ENCODE peak calls at places on chromosomes 5 and 9, in nine cellular contexts. H is IMR-90, W is psoas muscle, O is pancreas, S is body of pancreas, G is fibroblast of pulmonary artery, N is AG10803, B is HFFc6, I is right lobe of liver. J is an unnamed sample.

GRCh38 chr5:14824490-14824889 is 47.1 kb downstream of the ANKH start:
- DNase-seq in H (no peak), W (no peak), O (no peak), S (no peak), G (no peak), N (no peak), B (no peak), I (peak; percentile 57), J (no peak)

GRCh38 chr5:176170084-176170483 is 68.1 kb upstream of the SIMC1 start:
- DNase-seq in H (no peak), W (no peak), O (no peak), S (no peak), G (no peak), N (no peak), B (no peak), I (no peak), J (no peak)

GRCh38 chr9:136949817-136950655 is 2.0 kb upstream of the LCN12 start:
- DNase-seq in H (peak; percentile 73), W (peak; percentile 96), O (peak; percentile 97), S (peak; percentile 97), G (peak; percentile 78), N (peak; percentile 63), B (peak; percentile 70), I (peak; percentile 99), J (peak; percentile 92)

GRCh38 chr5:59164041-59164830 is 581.4 kb downstream of the RAB3C start:
- DNase-seq in H (peak; percentile 86), W (no peak), O (no peak), S (no peak), G (no peak), N (peak; percentile 78), B (peak; percentile 33), I (no peak), J (peak; percentile 50)

GRCh38 chr9:114387678-114388431 is at the start of gene AKNA:
- DNase-seq in H (peak; percentile 79), W (peak; percentile 85), O (no peak), S (peak; percentile 51), G (peak; percentile 79), N (peak; percentile 78), B (peak; percentile 69), I (peak; percentile 70), J (peak; percentile 74)

GRCh38 chr9:14627513-14627912 is 65.7 kb downstream of the ZDHHC21 start:
- DNase-seq in H (no peak), W (no peak), O (no peak), S (no peak), G (no peak), N (no peak), B (no peak), I (no peak), J (no peak)

GRCh38 chr5:96885518-96886338 is 9.4 kb downstream of the ERAP2 start:
- DNase-seq in H (no peak), W (no peak), O (no peak), S (no peak), G (no peak), N (no peak), B (no peak), I (no peak), J (no peak)

GRCh38 chr9:101119206-101119819 is 90.8 kb downstream of the PLPPR1 start:
- DNase-seq in H (no peak), W (peak; percentile 30), O (peak; percentile 26), S (peak; percentile 68), G (peak; percentile 18), N (peak; percentile 6), B (no peak), I (peak; percentile 78), J (peak; percentile 0)

GRCh38 chr9:11417782-11418181 is 805.0 kb upstream of the PTPRD start:
- DNase-seq in H (no peak), W (no peak), O (no peak), S (no peak), G (no peak), N (no peak), B (no peak), I (no peak), J (no peak)

GRCh38 chr5:9230355-9230754 is 315.5 kb downstream of the SEMA5A start:
- DNase-seq in H (no peak), W (no peak), O (no peak), S (no peak), G (no peak), N (peak; percentile 16), B (no peak), I (no peak), J (peak; percentile 66)

GRCh38 chr9:122562134-122562760 is 9.3 kb downstream of the OR1N2 start:
- DNase-seq in H (no peak), W (no peak), O (no peak), S (no peak), G (no peak), N (no peak), B (no peak), I (no peak), J (no peak)

GRCh38 chr5:176663566-176663965 is 16.3 kb downstream of the TSPAN17 start:
- DNase-seq in H (no peak), W (no peak), O (no peak), S (no peak), G (no peak), N (no peak), B (no peak), I (no peak), J (no peak)

GRCh38 chr9:127305450-127306226 is 41.1 kb downstream of the GARNL3 start:
- DNase-seq in H (no peak), W (no peak), O (no peak), S (no peak), G (no peak), N (no peak), B (no peak), I (no peak), J (no peak)

GRCh38 chr5:167940911-167941310 is 350.5 kb upstream of the WWC1 start:
- DNase-seq in H (peak; percentile 44), W (no peak), O (no peak), S (no peak), G (no peak), N (peak; percentile 81), B (no peak), I (no peak), J (no peak)

GRCh38 chr9:75803130-75803529 is 87.3 kb upstream of the PCSK5 start:
- DNase-seq in H (no peak), W (no peak), O (no peak), S (no peak), G (peak; percentile 48), N (peak; percentile 52), B (peak; percentile 1), I (no peak), J (peak; percentile 57)

GRCh38 chr5:65861830-65862241 is 64.5 kb upstream of the ERBIN start:
- DNase-seq in H (peak; percentile 92), W (no peak), O (no peak), S (no peak), G (peak; percentile 80), N (peak; percentile 99), B (peak; percentile 100), I (no peak), J (peak; percentile 88)

GRCh38 chr5:119795768-119796167 is 166.4 kb downstream of the FAM170A start:
- DNase-seq in H (no peak), W (no peak), O (no peak), S (no peak), G (no peak), N (no peak), B (no peak), I (no peak), J (peak; percentile 39)

GRCh38 chr9:27184556-27185351 is 75.7 kb downstream of the TEK start:
- DNase-seq in H (no peak), W (no peak), O (no peak), S (peak; percentile 57), G (peak; percentile 55), N (peak; percentile 23), B (peak; percentile 66), I (no peak), J (no peak)

GRCh38 chr9:113558632-113559502 is 95.3 kb downstream of the RGS3 start:
- DNase-seq in H (peak; percentile 82), W (peak; percentile 83), O (peak; percentile 96), S (peak; percentile 98), G (peak; percentile 93), N (peak; percentile 69), B (peak; percentile 53), I (peak; percentile 89), J (peak; percentile 88)

DNA sequence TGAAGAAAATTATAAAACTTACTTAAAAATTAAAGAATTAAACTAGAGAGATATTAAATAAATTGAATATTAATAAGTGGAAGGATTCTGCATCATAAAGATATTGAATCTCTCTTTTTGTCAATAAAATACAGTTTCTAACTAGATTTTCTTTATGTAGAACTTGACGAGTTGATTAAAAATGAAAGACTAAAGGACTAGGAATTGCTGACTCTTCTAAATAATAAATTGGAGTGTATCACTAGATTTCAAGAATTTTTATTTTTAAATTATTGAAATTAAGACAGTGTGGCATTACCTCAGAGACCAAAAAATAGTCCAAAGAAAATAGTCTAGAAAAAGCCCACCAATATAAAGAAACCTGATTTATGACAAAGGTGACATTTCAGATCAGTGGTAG is 492.4 kb downstream of the CETN3 start:
- DNase-seq in H (no peak), W (no peak), O (no peak), S (no peak), G (no peak), N (no peak), B (no peak), I (no peak), J (no peak)
- TF ChIP-seq CTCF in H (no peak), W (no peak), O (no peak), S (no peak), G (no peak), N (no peak), B (no peak), I (no peak), J (no peak)

GRCh38 chr9:124214116-124214515 is 43.6 kb upstream of the NEK6 start:
- DNase-seq in H (no peak), W (no peak), O (no peak), S (no peak), G (no peak), N (no peak), B (no peak), I (peak; percentile 42), J (no peak)
- TF ChIP-seq CTCF in H (no peak), W (no peak), O (no peak), S (no peak), G (no peak), N (no peak), B (no peak), I (no peak), J (no peak)

GRCh38 chr5:122394313-122394712 is 82.3 kb downstream of the SNCAIP start:
- DNase-seq in H (peak; percentile 71), W (no peak), O (no peak), S (no peak), G (no peak), N (no peak), B (no peak), I (no peak), J (no peak)
- TF ChIP-seq CTCF in H (no peak), W (no peak), O (no peak), S (no peak), G (no peak), N (no peak), B (no peak), I (no peak), J (no peak)

DNA sequence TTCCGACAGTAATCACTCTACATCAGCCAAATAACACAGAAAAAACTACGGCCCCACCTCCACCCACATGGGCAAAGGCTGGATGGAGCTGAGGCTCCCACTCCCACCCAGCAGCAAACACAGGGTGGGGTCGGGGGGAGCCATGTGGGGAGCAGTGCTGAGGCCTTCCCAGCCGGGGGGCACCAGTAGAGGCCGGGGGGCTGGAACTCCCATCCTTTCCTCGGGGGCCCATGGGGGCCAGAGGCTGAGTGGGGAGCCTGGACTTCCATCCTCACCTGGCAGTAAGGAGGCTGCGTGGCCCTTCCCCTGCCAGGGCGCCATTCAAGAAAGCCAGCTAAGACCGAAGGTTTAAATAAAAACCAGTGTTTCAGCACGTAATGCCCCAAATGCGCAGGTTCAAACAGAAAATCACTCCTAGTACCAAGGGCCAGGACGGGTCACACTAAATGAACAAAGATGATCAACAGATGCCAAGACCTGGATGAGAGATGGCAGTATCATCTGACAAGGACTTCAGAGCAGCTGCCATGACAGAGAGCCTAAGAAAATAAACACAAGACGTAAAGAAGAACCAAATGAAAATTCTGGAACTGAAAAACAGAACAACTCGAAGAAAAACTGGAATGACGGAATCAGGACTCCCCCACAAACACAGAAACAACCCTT is 9.4 kb downstream of the CCDC127 start:
- DNase-seq in H (no peak), W (no peak), O (no peak), S (no peak), G (no peak), N (no peak), B (no peak), I (peak; percentile 30), J (no peak)
- TF ChIP-seq CTCF in H (no peak), W (no peak), O (no peak), S (no peak), G (no peak), N (no peak), B (no peak), I (no peak), J (no peak)